ENCODE peak calls at places on chromosomes 2 and 18, in five cellular contexts. W is H9, Y is lower lobe of right lung, P is mesothelial cell of epicardium, J is left ventricle myocardium inferior. Q is an unnamed sample.

GRCh38 chr2:136178941-136179601 is 61.1 kb upstream of the CXCR4 start:
- DNase-seq in P (no peak), W (no peak), Y (no peak), J (no peak), Q (no peak)

GRCh38 chr2:39437522-39438296 is 624 bp upstream of the MAP4K3 start:
- DNase-seq in W (no peak), P (no peak), Y (peak), J (peak), Q (no peak)

GRCh38 chr2:33214436-33214835 is 262.0 kb upstream of the RASGRP3 start:
- DNase-seq in Y (no peak), P (no peak), J (no peak), W (no peak), Q (no peak)

GRCh38 chr18:75244336-75244735 is 33.7 kb downstream of the TSHZ1 start:
- DNase-seq in J (no peak), P (no peak), W (peak), Y (no peak), Q (no peak)

GRCh38 chr2:55827855-55828254 is 95.7 kb downstream of the EFEMP1 start:
- DNase-seq in P (no peak), Y (no peak), W (no peak), J (no peak), Q (no peak)

GRCh38 chr2:25714740-25715139 is 41.4 kb upstream of the DTNB start:
- DNase-seq in Y (no peak), P (no peak), W (no peak), J (no peak), Q (no peak)

GRCh38 chr2:127770973-127771735 is 39.8 kb downstream of the WDR33 start:
- DNase-seq in Y (no peak), P (no peak), J (no peak), W (no peak), Q (no peak)

GRCh38 chr2:38184964-38185603 is 109.1 kb upstream of the CYP1B1 start:
- DNase-seq in Y (no peak), P (no peak), J (no peak), W (no peak), Q (no peak)

GRCh38 chr2:75146221-75146902 is 53.0 kb downstream of the TACR1 start:
- DNase-seq in W (no peak), Y (no peak), J (no peak), P (no peak), Q (no peak)

GRCh38 chr18:59022167-59022945 is 117.3 kb upstream of the SEC11C start:
- DNase-seq in P (no peak), W (no peak), Y (no peak), J (no peak), Q (no peak)

GRCh38 chr18:54794819-54795218 is 33.5 kb upstream of the RAB27B start:
- DNase-seq in J (no peak), P (no peak), W (no peak), Y (no peak), Q (no peak)

GRCh38 chr2:176187306-176188217 is 906 bp upstream of the HOXD1 start:
- DNase-seq in J (no peak), W (peak), Y (no peak), P (no peak), Q (no peak)

GRCh38 chr2:164257794-164258193 is 363.5 kb downstream of the GRB14 start:
- DNase-seq in Y (no peak), P (no peak), J (no peak), W (no peak), Q (no peak)

GRCh38 chr18:33916200-33916599 is 308.5 kb downstream of the NOL4 start:
- DNase-seq in W (peak), Y (no peak), P (no peak), J (no peak), Q (no peak)

DNA sequence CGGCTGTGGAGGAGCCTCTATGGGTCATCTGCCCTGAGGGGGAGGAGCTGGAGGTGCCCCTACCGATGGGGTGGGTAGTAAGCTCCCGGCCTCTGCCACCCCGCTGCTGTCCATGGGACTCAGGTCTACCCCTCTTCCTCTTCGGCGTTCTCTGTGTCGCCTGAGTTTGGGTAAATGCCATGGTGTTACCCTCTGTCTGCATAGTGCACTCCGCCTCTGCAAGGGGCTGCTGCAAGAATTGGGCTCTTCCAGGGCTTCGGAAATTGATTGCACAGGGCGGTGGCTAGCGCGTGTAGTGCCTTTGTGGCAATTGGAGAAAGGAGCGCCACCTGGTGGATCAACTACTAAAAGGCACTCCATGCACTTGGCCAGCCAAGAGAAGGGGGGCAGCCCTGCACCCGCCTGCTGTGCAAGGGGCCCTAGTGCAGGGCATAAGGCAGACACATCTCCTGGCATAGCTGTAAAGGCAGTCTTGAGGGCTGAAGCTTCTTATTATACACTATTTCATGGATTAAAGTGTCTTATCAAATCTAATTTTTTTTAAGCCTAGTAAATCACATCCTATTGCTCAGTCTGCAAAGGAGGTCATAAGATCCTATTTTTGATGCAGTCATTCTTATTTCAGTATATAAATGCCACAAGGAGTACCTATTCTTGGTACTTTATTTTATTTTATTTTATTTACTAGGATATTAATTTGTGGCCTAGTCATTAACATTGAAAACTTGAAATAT is 308.9 kb downstream of the PDE11A start:
- DNase-seq in W (peak), J (peak), P (peak), Y (peak), Q (peak)
- TF ChIP-seq CTCF in W (peak), J (peak), P (peak), Y (peak), Q (peak)

GRCh38 chr2:195533771-195534642 is 123.0 kb upstream of the SLC39A10 start:
- DNase-seq in J (peak), W (no peak), P (no peak), Y (no peak), Q (no peak)
- TF ChIP-seq CTCF in J (no peak), W (no peak), P (no peak), Y (no peak), Q (no peak)

GRCh38 chr2:96231316-96231715 is 22.7 kb upstream of the STARD7 start:
- DNase-seq in J (no peak), Y (no peak), P (no peak), W (no peak), Q (no peak)

GRCh38 chr2:96239091-96239490 is 26.7 kb downstream of the TMEM127 start:
- DNase-seq in P (no peak), J (no peak), W (no peak), Y (no peak), Q (no peak)

GRCh38 chr2:96236882-96237281 is 28.3 kb upstream of the STARD7 start:
- DNase-seq in Y (no peak), J (no peak), W (no peak), P (no peak), Q (no peak)

GRCh38 chr2:96238266-96238665 is 27.5 kb downstream of the TMEM127 start:
- DNase-seq in Y (no peak), W (no peak), J (no peak), P (no peak), Q (no peak)

GRCh38 chr2:96233880-96234316 is 25.3 kb upstream of the STARD7 start:
- DNase-seq in W (no peak), J (no peak), P (no peak), Y (no peak), Q (no peak)
- TF ChIP-seq CTCF in W (no peak), J (no peak), P (no peak), Y (no peak), Q (no peak)

DNA sequence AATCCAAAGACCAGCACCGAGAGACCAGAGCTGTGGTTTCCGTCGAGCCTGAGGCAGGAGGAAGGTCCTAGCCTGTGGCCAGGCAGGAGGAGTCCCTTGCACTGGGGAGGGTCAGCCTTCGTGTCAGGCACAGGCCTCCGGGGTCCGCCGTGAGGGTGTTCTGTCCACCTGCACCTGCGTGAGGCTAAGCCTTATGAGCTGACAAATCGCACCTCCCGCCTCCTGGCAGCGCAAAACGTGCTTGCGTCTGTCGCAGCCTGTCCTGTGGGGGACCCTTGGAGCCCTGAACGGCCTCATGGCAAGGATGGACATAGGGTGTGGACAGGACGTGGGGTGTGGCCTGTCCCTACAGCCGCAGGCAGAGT is 73.3 kb downstream of the KCNG2 start:
- DNase-seq in J (no peak), P (no peak), Y (no peak), W (peak), Q (peak)
- TF ChIP-seq CTCF in J (no peak), P (no peak), Y (no peak), W (no peak), Q (no peak)

GRCh38 chr18:32337821-32338220 is 132.9 kb downstream of the GAREM1 start:
- DNase-seq in W (no peak), P (no peak), Y (no peak), J (no peak), Q (no peak)

GRCh38 chr18:32332708-32333107 is 138.0 kb downstream of the GAREM1 start:
- DNase-seq in P (no peak), J (no peak), W (no peak), Y (no peak), Q (no peak)

GRCh38 chr18:32328974-32329373 is 139.1 kb downstream of the MEP1B start:
- DNase-seq in W (no peak), P (no peak), Y (no peak), J (no peak), Q (no peak)

GRCh38 chr18:32337347-32337746 is 133.3 kb downstream of the GAREM1 start:
- DNase-seq in Y (no peak), P (no peak), J (no peak), W (no peak), Q (no peak)

GRCh38 chr18:32333781-32334180 is 136.9 kb downstream of the GAREM1 start:
- DNase-seq in W (no peak), J (no peak), P (no peak), Y (no peak), Q (no peak)
- TF ChIP-seq CTCF in W (no peak), J (peak), P (no peak), Y (no peak), Q (no peak)

GRCh38 chr18:38790303-38790702 is 1224.7 kb upstream of the CELF4 start:
- DNase-seq in P (no peak), J (no peak), Y (no peak), W (peak), Q (no peak)
- TF ChIP-seq CTCF in P (no peak), J (peak), Y (no peak), W (peak), Q (peak)

GRCh38 chr2:216687646-216688045 is 7.7 kb downstream of the IGFBP5 start:
- DNase-seq in J (no peak), P (no peak), W (peak), Y (no peak), Q (no peak)
- TF ChIP-seq CTCF in J (peak), P (peak), W (peak), Y (no peak), Q (peak)

DNA sequence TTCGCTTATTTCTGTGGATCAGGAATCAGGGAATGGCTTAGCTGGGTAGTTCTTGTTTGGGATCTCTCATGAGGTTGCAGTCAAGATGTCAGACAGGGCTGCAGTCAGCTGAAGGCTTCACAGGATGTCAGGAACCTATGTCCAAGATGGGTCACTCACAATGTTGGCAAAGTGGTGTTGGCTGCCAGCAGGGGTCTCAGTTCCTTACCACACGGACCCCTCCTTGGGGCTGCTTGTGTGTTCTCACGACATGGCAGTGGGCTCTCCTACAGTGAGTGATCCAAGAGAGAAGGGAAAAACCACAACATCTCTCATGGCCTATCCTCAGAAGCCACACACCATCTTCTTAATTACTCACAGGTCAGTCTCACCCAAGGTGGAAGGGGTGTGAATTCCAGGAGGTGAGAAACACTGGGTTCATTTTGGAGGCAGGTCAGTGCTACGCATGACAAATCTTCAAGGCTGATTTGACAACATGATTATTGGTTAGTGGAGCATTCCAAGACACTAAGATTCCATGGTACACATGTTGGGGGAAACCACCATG is 1.3 kb upstream of the ANTXR1 start:
- DNase-seq in Y (no peak), P (no peak), W (no peak), J (no peak), Q (no peak)
- TF ChIP-seq CTCF in Y (no peak), P (no peak), W (no peak), J (no peak), Q (peak)

DNA sequence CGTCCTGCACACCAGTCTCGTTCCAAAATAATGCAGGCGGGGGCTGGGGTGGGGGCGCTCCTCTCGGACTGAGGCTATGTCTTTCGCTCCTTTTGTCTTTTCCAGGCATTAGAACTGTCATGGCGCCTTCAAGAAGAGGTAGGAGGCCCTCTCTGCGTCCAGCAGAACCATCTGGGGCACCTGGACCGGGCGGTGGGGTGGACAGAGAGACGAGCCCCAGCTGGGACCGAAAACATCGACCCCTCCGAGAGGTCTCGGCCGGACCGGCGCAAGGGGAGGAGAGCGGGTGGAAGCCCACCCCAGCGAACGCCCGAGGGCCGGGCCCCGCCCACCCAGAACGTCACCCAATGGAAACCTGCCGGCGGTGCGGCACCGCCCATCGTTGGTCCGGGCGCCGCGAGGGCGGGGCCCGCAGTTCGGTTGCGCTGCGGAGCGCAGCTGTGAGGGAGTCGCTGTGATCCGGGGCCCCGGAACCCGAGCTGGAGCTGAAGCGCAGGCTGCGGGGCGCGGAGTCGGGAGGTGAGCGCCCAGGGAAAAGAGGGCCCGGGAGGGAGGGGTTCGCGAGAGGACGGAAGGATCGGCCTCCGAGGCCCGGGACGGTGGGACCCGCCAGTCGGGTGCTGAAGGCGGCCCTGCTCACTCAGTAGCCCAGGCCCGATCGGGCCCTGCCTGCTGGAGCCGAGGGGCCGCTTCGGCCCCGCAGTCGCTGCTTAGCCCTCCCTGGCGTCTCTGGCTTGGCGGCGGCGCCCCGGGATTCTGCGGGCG is at the start of gene NRBP1:
- DNase-seq in Y (peak), P (peak), J (peak), W (peak), Q (peak)
- TF ChIP-seq CTCF in Y (no peak), P (no peak), J (no peak), W (no peak), Q (peak)

DNA sequence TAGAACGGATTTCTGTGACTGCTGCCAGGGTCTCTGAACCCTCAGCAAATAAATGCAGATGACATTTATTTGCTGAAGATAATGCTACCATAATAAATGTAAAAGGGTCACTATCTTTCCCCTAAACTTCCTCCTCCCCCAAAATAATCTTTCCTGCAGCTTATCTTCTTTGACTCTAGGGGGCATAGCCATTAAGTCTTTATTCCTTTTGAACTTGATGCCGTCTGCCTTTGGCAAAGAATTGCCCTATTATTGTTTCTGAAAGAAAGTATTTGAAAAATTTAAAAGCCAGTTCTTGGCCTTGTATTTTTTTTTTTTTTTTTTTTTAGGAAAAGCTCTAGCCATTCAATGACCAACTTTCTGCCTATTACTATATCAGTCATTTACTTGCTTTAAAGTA is 63.5 kb upstream of the ACSL3 start:
- DNase-seq in W (no peak), P (no peak), Y (no peak), J (no peak), Q (no peak)
- TF ChIP-seq CTCF in W (peak), P (no peak), Y (peak), J (peak), Q (peak)